ENCODE peak calls at places on chromosomes 3 and 15, in seven cellular contexts. K, I, A, O, H, D and T are unnamed samples.

GRCh38 chr3:149971403-149972075 is 844 bp upstream of the PFN2 start:
- DNase-seq in K (peak), I (no peak), A (peak), O (peak), H (peak), D (no peak), T (peak)

GRCh38 chr3:127036209-127037020 is 53.5 kb downstream of the PLXNA1 start:
- DNase-seq in K (no peak), I (no peak), A (no peak), O (no peak), H (no peak), D (no peak), T (no peak)

GRCh38 chr15:69830425-69830824 is 267.3 kb downstream of the TLE3 start:
- DNase-seq in K (no peak), I (no peak), A (no peak), O (no peak), H (no peak), D (no peak), T (no peak)

GRCh38 chr3:61627768-61628185 is 66.4 kb downstream of the PTPRG start:
- DNase-seq in K (peak), I (no peak), A (peak), O (no peak), H (no peak), D (no peak), T (no peak)

GRCh38 chr3:171260430-171260829 is 199.8 kb downstream of the TNIK start:
- DNase-seq in K (no peak), I (no peak), A (no peak), O (no peak), H (no peak), D (no peak), T (no peak)

GRCh38 chr3:140093742-140094141 is 158.8 kb downstream of the CLSTN2 start:
- DNase-seq in K (no peak), I (no peak), A (no peak), O (no peak), H (no peak), D (no peak), T (no peak)

GRCh38 chr3:156727519-156728205 is 53.3 kb downstream of the TIPARP start:
- DNase-seq in K (no peak), I (no peak), A (no peak), O (peak), H (no peak), D (no peak), T (no peak)

GRCh38 chr3:9970020-9970652 is 16.5 kb downstream of the EMC3 start:
- DNase-seq in K (no peak), I (no peak), A (no peak), O (no peak), H (no peak), D (no peak), T (no peak)

GRCh38 chr15:91849749-91850161 is 3.8 kb upstream of the SLCO3A1 start:
- DNase-seq in K (peak), I (no peak), A (peak), O (peak), H (peak), D (peak), T (peak)

GRCh38 chr3:71402872-71403271 is 180.7 kb downstream of the FOXP1 start:
- DNase-seq in K (no peak), I (no peak), A (no peak), O (no peak), H (no peak), D (no peak), T (no peak)

GRCh38 chr15:47475336-47475735 is 242.0 kb upstream of the SEMA6D start:
- DNase-seq in K (no peak), I (no peak), A (no peak), O (no peak), H (no peak), D (no peak), T (no peak)

GRCh38 chr3:99242271-99242670 is 340.8 kb upstream of the DCBLD2 start:
- DNase-seq in K (no peak), I (no peak), A (no peak), O (no peak), H (no peak), D (no peak), T (no peak)

GRCh38 chr3:151733613-151734012 is at the start of gene AADACL2:
- DNase-seq in K (no peak), I (no peak), A (no peak), O (no peak), H (no peak), D (no peak), T (no peak)

GRCh38 chr3:27758083-27758482 is 36.0 kb upstream of the EOMES start:
- DNase-seq in K (peak), I (peak), A (no peak), O (no peak), H (no peak), D (no peak), T (no peak)

GRCh38 chr15:63210151-63211051 is 21.0 kb downstream of the RAB8B start:
- DNase-seq in K (no peak), I (no peak), A (peak), O (peak), H (no peak), D (no peak), T (no peak)

GRCh38 chr3:126463521-126463920 is 12.2 kb downstream of the ZXDC start:
- DNase-seq in K (no peak), I (no peak), A (no peak), O (no peak), H (no peak), D (no peak), T (no peak)

GRCh38 chr15:74461847-74462511 is 1.0 kb upstream of the UBL7 start:
- DNase-seq in K (no peak), I (no peak), A (no peak), O (peak), H (no peak), D (no peak), T (no peak)

GRCh38 chr3:194275721-194276120 is 75.4 kb downstream of the CPN2 start:
- DNase-seq in K (no peak), I (no peak), A (no peak), O (no peak), H (no peak), D (no peak), T (no peak)

GRCh38 chr3:156388469-156389150 is 166.3 kb downstream of the SSR3 start:
- DNase-seq in K (no peak), I (no peak), A (no peak), O (no peak), H (no peak), D (no peak), T (no peak)

GRCh38 chr3:178518660-178519396 is 17.4 kb upstream of the KCNMB2 start:
- DNase-seq in K (no peak), I (no peak), A (no peak), O (no peak), H (no peak), D (no peak), T (no peak)

GRCh38 chr3:108208831-108209230 is 13.4 kb downstream of the IFT57 start:
- DNase-seq in K (no peak), I (no peak), A (no peak), O (no peak), H (no peak), D (no peak), T (no peak)

GRCh38 chr3:194691481-194692281 is 6.0 kb downstream of the FAM43A start:
- DNase-seq in K (no peak), I (no peak), A (no peak), O (no peak), H (no peak), D (peak), T (no peak)

GRCh38 chr3:149278911-149279310 is 54.5 kb downstream of the TM4SF18 start:
- DNase-seq in K (no peak), I (no peak), A (no peak), O (no peak), H (no peak), D (no peak), T (no peak)

GRCh38 chr3:6326760-6327159 is 534.2 kb upstream of the GRM7 start:
- DNase-seq in K (no peak), I (no peak), A (no peak), O (no peak), H (no peak), D (no peak), T (no peak)

GRCh38 chr3:121514496-121514895 is 31.3 kb downstream of the POLQ start:
- DNase-seq in K (no peak), I (no peak), A (no peak), O (peak), H (no peak), D (no peak), T (no peak)

GRCh38 chr3:49263490-49263889 is 13.5 kb downstream of the C3orf62 start:
- DNase-seq in K (no peak), I (no peak), A (no peak), O (no peak), H (no peak), D (no peak), T (no peak)

GRCh38 chr15:64209680-64210334 is 47.0 kb upstream of the PPIB start:
- DNase-seq in K (peak), I (peak), A (peak), O (peak), H (peak), D (peak), T (peak)

GRCh38 chr3:124107491-124107890 is 115.6 kb upstream of the ROPN1 start:
- DNase-seq in K (no peak), I (no peak), A (no peak), O (no peak), H (no peak), D (no peak), T (no peak)

GRCh38 chr3:139202226-139202958 is 141.4 kb upstream of the MRPS22 start:
- DNase-seq in K (no peak), I (peak), A (peak), O (peak), H (peak), D (peak), T (peak)

GRCh38 chr3:149454746-149455145 is 19.8 kb upstream of the TM4SF4 start:
- DNase-seq in K (no peak), I (no peak), A (no peak), O (no peak), H (no peak), D (no peak), T (no peak)

GRCh38 chr15:44381223-44381622 is 46.2 kb upstream of the CTDSPL2 start:
- DNase-seq in K (no peak), I (no peak), A (no peak), O (no peak), H (no peak), D (no peak), T (no peak)

GRCh38 chr3:85337895-85338294 is 379.1 kb downstream of the CADM2 start:
- DNase-seq in K (no peak), I (no peak), A (no peak), O (no peak), H (no peak), D (peak), T (no peak)

GRCh38 chr3:37627951-37628620 is 233.6 kb upstream of the CTDSPL start:
- DNase-seq in K (no peak), I (no peak), A (no peak), O (no peak), H (no peak), D (no peak), T (no peak)

GRCh38 chr15:96421211-96421610 is 90.7 kb downstream of the NR2F2 start:
- DNase-seq in K (no peak), I (no peak), A (no peak), O (peak), H (no peak), D (no peak), T (no peak)

DNA sequence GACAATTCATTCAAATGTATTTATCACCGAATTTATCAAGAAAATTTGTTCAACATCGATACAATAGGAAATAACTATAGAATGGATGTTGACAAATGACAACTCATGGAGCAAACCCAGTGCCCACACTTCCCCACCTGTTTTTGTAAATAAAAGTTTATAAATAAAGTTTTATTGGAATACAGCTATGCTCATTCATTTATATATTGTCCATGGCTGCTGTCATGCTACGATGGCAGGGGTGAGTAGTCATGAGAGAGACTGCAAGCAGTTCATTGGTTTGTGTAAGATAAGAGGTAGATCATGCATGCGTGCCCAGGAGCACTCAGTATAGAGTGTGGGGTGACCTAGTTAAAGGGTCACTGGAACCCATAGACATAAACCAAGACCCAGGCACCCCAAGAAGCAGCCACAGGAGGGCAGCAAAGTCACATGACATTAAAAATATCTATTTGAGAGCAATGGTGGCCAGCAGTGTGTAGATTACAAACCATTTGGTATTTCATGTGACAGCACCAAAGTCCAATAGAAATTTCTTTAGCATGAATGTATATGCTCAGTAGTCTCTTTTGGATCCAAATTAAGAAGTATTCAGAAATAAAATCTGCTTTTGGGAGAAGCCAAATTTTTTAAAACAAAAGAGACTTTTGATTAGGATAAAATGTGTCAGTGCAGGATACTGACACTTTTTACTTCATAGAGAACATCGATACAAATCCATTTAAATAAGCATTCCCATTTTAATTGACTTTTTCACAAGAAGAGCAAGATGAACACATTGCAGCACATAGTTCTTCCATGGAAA is 794.8 kb downstream of the MCTP2 start:
- DNase-seq in K (peak), I (no peak), A (no peak), O (peak), H (peak), D (peak), T (peak)
- TF ChIP-seq REST in K (no peak), I (no peak), A (no peak), O (no peak), H (no peak), D (no peak), T (no peak)

GRCh38 chr3:182330647-182331046 is 462.7 kb upstream of the ATP11B start:
- DNase-seq in K (no peak), I (no peak), A (no peak), O (no peak), H (no peak), D (no peak), T (no peak)

GRCh38 chr3:182323126-182323727 is 470.1 kb upstream of the ATP11B start:
- DNase-seq in K (no peak), I (no peak), A (no peak), O (peak), H (no peak), D (no peak), T (no peak)

GRCh38 chr3:182323898-182324297 is 469.4 kb upstream of the ATP11B start:
- DNase-seq in K (no peak), I (no peak), A (no peak), O (no peak), H (no peak), D (no peak), T (no peak)

GRCh38 chr3:182327196-182327681 is 466.1 kb upstream of the ATP11B start:
- DNase-seq in K (no peak), I (no peak), A (no peak), O (peak), H (no peak), D (peak), T (no peak)

DNA sequence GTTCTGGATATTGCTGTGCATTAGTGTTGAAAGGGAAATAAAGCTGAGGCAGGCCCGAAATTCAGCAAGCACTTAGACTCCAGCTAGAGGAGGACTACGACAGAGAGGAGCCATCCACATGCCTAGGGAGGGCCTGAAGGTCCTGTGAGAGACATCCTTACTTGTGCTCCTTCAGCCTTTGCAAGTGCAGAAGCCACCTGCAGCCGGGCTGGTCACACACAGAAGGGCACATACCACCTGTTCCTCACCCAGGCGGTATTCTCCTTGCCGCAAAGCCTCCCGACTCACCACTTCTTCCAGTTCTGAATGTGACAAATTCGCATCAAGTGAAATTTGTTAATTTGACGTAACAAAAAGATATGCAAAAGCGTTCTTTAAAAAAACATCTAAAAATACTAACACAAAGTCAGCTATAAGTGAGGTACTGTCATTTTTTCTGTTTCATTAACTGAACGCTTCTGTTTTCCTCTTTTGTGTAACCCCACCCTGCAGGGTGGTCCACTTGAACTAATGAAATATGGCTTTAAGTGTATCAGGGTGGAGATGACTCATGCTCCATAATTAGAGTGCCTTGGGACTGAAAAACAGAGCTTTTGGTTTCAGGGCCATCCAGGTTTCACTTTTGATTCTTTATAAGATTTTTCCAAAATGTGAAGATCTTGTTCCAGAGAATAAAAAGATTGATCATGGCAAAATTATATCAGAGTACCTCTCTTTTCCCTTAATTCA is 467.9 kb upstream of the ATP11B start:
- DNase-seq in K (no peak), I (no peak), A (no peak), O (no peak), H (no peak), D (no peak), T (no peak)
- TF ChIP-seq REST in K (no peak), I (no peak), A (no peak), O (no peak), H (no peak), D (no peak), T (no peak)

DNA sequence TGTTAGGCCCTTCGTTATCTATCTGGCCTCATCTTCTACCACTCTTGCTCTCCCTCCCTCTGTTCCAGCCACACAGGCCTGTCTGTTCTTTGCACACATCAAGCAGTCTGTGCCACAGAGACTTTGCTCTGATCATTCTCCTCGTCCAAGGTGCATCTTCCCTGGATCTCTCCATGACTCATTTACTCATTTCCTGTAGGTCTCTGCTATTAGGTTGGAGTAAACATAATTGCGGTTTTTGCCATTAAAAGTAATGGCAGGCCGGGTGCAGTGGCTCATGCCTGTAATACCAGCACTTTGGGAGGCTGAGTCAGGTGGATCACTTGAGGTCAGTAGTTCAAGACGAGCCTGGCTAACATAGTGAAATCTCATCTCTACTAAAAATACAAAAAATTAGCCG is 9.5 kb upstream of the C3orf49 start:
- DNase-seq in K (no peak), I (no peak), A (peak), O (peak), H (no peak), D (no peak), T (no peak)
- TF ChIP-seq REST in K (no peak), I (no peak), A (no peak), O (no peak), H (no peak), D (no peak), T (no peak)

DNA sequence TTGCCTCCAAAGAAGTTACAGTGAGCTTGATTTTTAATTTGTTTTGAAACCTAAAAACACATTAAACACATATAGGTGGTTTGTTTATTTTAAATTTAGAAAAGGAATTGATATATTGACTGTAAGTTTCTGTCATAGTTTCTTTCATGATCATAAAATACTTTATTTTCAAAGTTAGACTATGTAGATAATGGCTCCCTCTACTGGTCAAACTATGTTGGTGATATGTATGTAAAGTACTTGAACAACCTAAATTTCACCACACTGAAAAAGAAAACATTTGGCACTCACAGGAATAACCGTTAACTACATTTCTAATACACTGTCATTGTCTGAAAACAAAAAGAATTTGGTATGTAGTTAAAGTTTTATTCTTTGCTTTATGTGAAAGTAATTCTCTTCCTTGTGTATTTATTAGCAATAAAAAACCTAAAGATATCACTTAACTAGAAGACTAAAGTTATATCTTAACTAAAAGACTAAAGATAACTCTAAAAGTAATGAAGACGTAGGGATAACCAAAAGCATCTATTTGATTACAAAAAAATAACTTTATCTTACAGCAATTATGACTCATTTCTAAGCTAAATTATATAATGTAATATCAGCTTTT is 427.5 kb downstream of the VGLL3 start:
- DNase-seq in K (peak), I (peak), A (peak), O (peak), H (peak), D (peak), T (peak)
- TF ChIP-seq REST in K (no peak), I (no peak), A (no peak), O (no peak), H (no peak), D (no peak), T (no peak)

GRCh38 chr3:73324203-73325155 is 263.0 kb downstream of the EBLN2 start:
- DNase-seq in K (no peak), I (no peak), A (no peak), O (no peak), H (no peak), D (no peak), T (no peak)
- TF ChIP-seq REST in K (no peak), I (no peak), A (no peak), O (no peak), H (no peak), D (no peak), T (no peak)